ENCODE peak calls at places on chromosomes 7 and 10, in seven cellular contexts. F, D, U, N, C, Q and L are unnamed samples.

GRCh38 chr7:43454936-43455518 is 127.9 kb upstream of the STK17A start:
- DNase-seq in F (peak), D (no peak), U (peak), N (no peak), C (peak), Q (no peak), L (peak)

GRCh38 chr10:34768261-34768971 is 46.7 kb downstream of the PARD3 start:
- DNase-seq in F (peak), D (no peak), U (peak), N (no peak), C (no peak), Q (peak), L (no peak)

GRCh38 chr7:158187055-158187770 is 400.4 kb downstream of the PTPRN2 start:
- DNase-seq in F (no peak), D (no peak), U (no peak), N (no peak), C (no peak), Q (no peak), L (no peak)

GRCh38 chr10:25492680-25493079 is 317.9 kb downstream of the GPR158 start:
- DNase-seq in F (no peak), D (no peak), U (no peak), N (no peak), C (no peak), Q (no peak), L (no peak)

GRCh38 chr10:70775679-70776454 is 9.3 kb downstream of the TBATA start:
- DNase-seq in F (no peak), D (no peak), U (no peak), N (no peak), C (peak), Q (no peak), L (no peak)

GRCh38 chr7:4803397-4804241 is 28.2 kb downstream of the AP5Z1 start:
- DNase-seq in F (no peak), D (no peak), U (no peak), N (no peak), C (no peak), Q (no peak), L (no peak)

GRCh38 chr10:127175357-127176110 is 20.9 kb downstream of the INSYN2A start:
- DNase-seq in F (no peak), D (no peak), U (no peak), N (no peak), C (no peak), Q (no peak), L (no peak)

GRCh38 chr7:81002471-81002870 is 83.6 kb upstream of the SEMA3C start:
- DNase-seq in F (no peak), D (no peak), U (no peak), N (no peak), C (no peak), Q (no peak), L (no peak)

GRCh38 chr7:96199421-96199820 is 122.5 kb downstream of the SLC25A13 start:
- DNase-seq in F (no peak), D (no peak), U (no peak), N (no peak), C (no peak), Q (no peak), L (no peak)

GRCh38 chr10:133096616-133097269 is 9.0 kb downstream of the ADGRA1 start:
- DNase-seq in F (no peak), D (no peak), U (no peak), N (no peak), C (no peak), Q (no peak), L (no peak)

GRCh38 chr7:131015131-131015954 is 281.3 kb upstream of the KLF14 start:
- DNase-seq in F (no peak), D (no peak), U (no peak), N (no peak), C (no peak), Q (no peak), L (no peak)

GRCh38 chr10:15262036-15262713 is 93.7 kb upstream of the NMT2 start:
- DNase-seq in F (no peak), D (no peak), U (peak), N (no peak), C (no peak), Q (no peak), L (peak)

GRCh38 chr7:13627455-13627854 is 362.0 kb downstream of the ETV1 start:
- DNase-seq in F (no peak), D (no peak), U (no peak), N (no peak), C (no peak), Q (no peak), L (no peak)

GRCh38 chr10:68238371-68238770 is 6.5 kb upstream of the ATOH7 start:
- DNase-seq in F (no peak), D (no peak), U (no peak), N (no peak), C (no peak), Q (no peak), L (no peak)

GRCh38 chr10:46028584-46029570 is 1.5 kb downstream of the NCOA4 start:
- DNase-seq in F (peak), D (peak), U (peak), N (peak), C (peak), Q (no peak), L (peak)

GRCh38 chr10:4514445-4515108 is 311.4 kb upstream of the AKR1E2 start:
- DNase-seq in F (no peak), D (no peak), U (no peak), N (no peak), C (peak), Q (peak), L (peak)

GRCh38 chr10:133600657-133601056 is 25.9 kb downstream of the FRG2B start:
- DNase-seq in F (no peak), D (no peak), U (no peak), N (no peak), C (no peak), Q (no peak), L (no peak)

GRCh38 chr7:90738249-90738648 is 142.1 kb downstream of the CDK14 start:
- DNase-seq in F (no peak), D (no peak), U (no peak), N (no peak), C (no peak), Q (no peak), L (no peak)

GRCh38 chr7:149241695-149242094 is 2.2 kb downstream of the ZNF212 start:
- DNase-seq in F (no peak), D (no peak), U (no peak), N (no peak), C (no peak), Q (no peak), L (no peak)

GRCh38 chr10:80277567-80278250 is 11.7 kb downstream of the MAT1A start:
- DNase-seq in F (no peak), D (no peak), U (no peak), N (no peak), C (no peak), Q (peak), L (no peak)

GRCh38 chr10:24299587-24300258 is 90.8 kb downstream of the KIAA1217 start:
- DNase-seq in F (no peak), D (no peak), U (peak), N (no peak), C (no peak), Q (no peak), L (no peak)

GRCh38 chr7:158015403-158016116 is 572.1 kb downstream of the PTPRN2 start:
- DNase-seq in F (no peak), D (no peak), U (no peak), N (no peak), C (no peak), Q (no peak), L (no peak)

GRCh38 chr7:124784879-124785818 is 19.6 kb upstream of the GPR37 start:
- DNase-seq in F (peak), D (no peak), U (peak), N (no peak), C (peak), Q (no peak), L (peak)

GRCh38 chr7:121286742-121287699 is 41.8 kb upstream of the WNT16 start:
- DNase-seq in F (peak), D (no peak), U (peak), N (no peak), C (no peak), Q (no peak), L (no peak)

GRCh38 chr10:128178319-128178937 is 52.2 kb upstream of the MKI67 start:
- DNase-seq in F (no peak), D (peak), U (peak), N (no peak), C (peak), Q (no peak), L (peak)

GRCh38 chr10:110357252-110357780 is 52.6 kb upstream of the SMNDC1 start:
- DNase-seq in F (peak), D (peak), U (peak), N (no peak), C (peak), Q (no peak), L (peak)

GRCh38 chr7:48158404-48158803 is 12.9 kb upstream of the ABCA13 start:
- DNase-seq in F (no peak), D (no peak), U (no peak), N (no peak), C (no peak), Q (no peak), L (no peak)

GRCh38 chr7:9945131-9945530 is 1028.5 kb upstream of the PHF14 start:
- DNase-seq in F (no peak), D (no peak), U (no peak), N (no peak), C (no peak), Q (no peak), L (no peak)

GRCh38 chr10:3975016-3975415 is 190.0 kb upstream of the KLF6 start:
- DNase-seq in F (no peak), D (no peak), U (no peak), N (no peak), C (no peak), Q (peak), L (no peak)

GRCh38 chr10:126199221-126199998 is 188.9 kb downstream of the ADAM12 start:
- DNase-seq in F (peak), D (no peak), U (peak), N (no peak), C (no peak), Q (no peak), L (no peak)

GRCh38 chr7:102454423-102454822 is 10.2 kb downstream of the ALKBH4 start:
- DNase-seq in F (no peak), D (no peak), U (no peak), N (no peak), C (no peak), Q (no peak), L (no peak)

GRCh38 chr7:42262907-42263466 is 26.0 kb upstream of the GLI3 start:
- DNase-seq in F (no peak), D (no peak), U (peak), N (no peak), C (no peak), Q (peak), L (no peak)

GRCh38 chr7:148264933-148265557 is 325.5 kb upstream of the C7orf33 start:
- DNase-seq in F (peak), D (no peak), U (peak), N (no peak), C (peak), Q (no peak), L (peak)

GRCh38 chr10:95266674-95267095 is 24.1 kb downstream of the PDLIM1 start:
- DNase-seq in F (peak), D (no peak), U (peak), N (no peak), C (peak), Q (no peak), L (peak)

GRCh38 chr7:23184709-23185354 is 3.0 kb downstream of the NUP42 start:
- DNase-seq in F (peak), D (no peak), U (peak), N (no peak), C (no peak), Q (no peak), L (no peak)

GRCh38 chr7:135770139-135770710 is 21.6 kb upstream of the FAM180A start:
- DNase-seq in F (no peak), D (no peak), U (no peak), N (no peak), C (no peak), Q (no peak), L (no peak)

GRCh38 chr10:126186746-126187145 is 201.5 kb downstream of the ADAM12 start:
- DNase-seq in F (no peak), D (no peak), U (no peak), N (no peak), C (no peak), Q (no peak), L (no peak)

GRCh38 chr10:45646384-45647050 is 26.1 kb downstream of the ZFAND4 start:
- DNase-seq in F (no peak), D (no peak), U (no peak), N (no peak), C (no peak), Q (no peak), L (no peak)